ENCODE peak calls at places on chromosomes 16 and 17, in five cellular contexts. H is left ventricle myocardium inferior, X is HCT116, S is transverse colon, O is psoas muscle. T is an unnamed sample. For H3K4me1, the result is how much of the 10 kb centered on the place peaks cover.

GRCh38 chr17:34716291-34716690 is 136.9 kb downstream of the TMEM132E start:
- DNase-seq in H (no peak), X (no peak), S (no peak), O (no peak), T (no peak)

GRCh38 chr16:50999181-50999580 is 151.9 kb downstream of the SALL1 start:
- DNase-seq in H (no peak), X (no peak), S (no peak), O (no peak), T (no peak)

GRCh38 chr16:68033101-68033500 is 10.0 kb downstream of the DUS2 start:
- DNase-seq in H (no peak), X (no peak), S (no peak), O (no peak), T (peak)

GRCh38 chr16:2087426-2088191 is 39.8 kb downstream of the TSC2 start:
- DNase-seq in H (no peak), X (no peak), S (peak), O (no peak), T (no peak)

GRCh38 chr16:27417047-27417671 is 15.2 kb downstream of the IL21R start:
- DNase-seq in H (no peak), X (no peak), S (no peak), O (no peak), T (no peak)

GRCh38 chr16:10868089-10868488 is 8.9 kb upstream of the CIITA start:
- DNase-seq in H (no peak), X (no peak), S (no peak), O (no peak), T (no peak)

GRCh38 chr17:17351356-17351891 is 48.3 kb downstream of the NT5M start:
- DNase-seq in H (no peak), X (no peak), S (no peak), O (peak), T (peak)

GRCh38 chr17:1736348-1737281 is 6.1 kb upstream of the SERPINF2 start:
- DNase-seq in H (peak), X (no peak), S (peak), O (peak), T (no peak)

GRCh38 chr17:78748730-78749317 is 33.2 kb downstream of the CYTH1 start:
- DNase-seq in H (peak), X (no peak), S (peak), O (peak), T (no peak)

GRCh38 chr17:8175795-8176196 is 384 bp downstream of the TMEM107 start:
- DNase-seq in H (no peak), X (no peak), S (peak), O (no peak), T (peak)

GRCh38 chr16:11546522-11547485 is 39.9 kb downstream of the LITAF start:
- DNase-seq in H (no peak), X (no peak), S (no peak), O (no peak), T (no peak)

GRCh38 chr17:75571197-75571884 is 16.3 kb upstream of the MYO15B start:
- DNase-seq in H (no peak), X (no peak), S (peak), O (no peak), T (no peak)

GRCh38 chr17:81601525-81602120 is 35.3 kb downstream of the NPLOC4 start:
- DNase-seq in H (no peak), X (peak), S (peak), O (no peak), T (peak)

GRCh38 chr16:65414284-65414984 is 292.6 kb upstream of the CDH11 start:
- DNase-seq in H (no peak), X (no peak), S (no peak), O (no peak), T (no peak)

GRCh38 chr16:47848481-47849109 is 307.2 kb downstream of the ABCC12 start:
- DNase-seq in H (no peak), X (no peak), S (no peak), O (no peak), T (no peak)

GRCh38 chr17:41663451-41664171 is 25.1 kb upstream of the EIF1 start:
- DNase-seq in H (no peak), X (no peak), S (no peak), O (no peak), T (no peak)

GRCh38 chr17:32625971-32626370 is 139.2 kb downstream of the CDK5R1 start:
- DNase-seq in H (no peak), X (no peak), S (no peak), O (no peak), T (no peak)

GRCh38 chr16:81808933-81809480 is 29.9 kb downstream of the PLCG2 start:
- DNase-seq in H (no peak), X (no peak), S (peak), O (no peak), T (no peak)

GRCh38 chr16:53417011-53417410 is 17.3 kb upstream of the RBL2 start:
- DNase-seq in H (no peak), X (no peak), S (no peak), O (no peak), T (no peak)

GRCh38 chr16:84724619-84725307 is 25.0 kb downstream of the USP10 start:
- DNase-seq in H (no peak), X (no peak), S (no peak), O (no peak), T (no peak)
- H3K4me3 ChIP-seq in H (no peak), X (no peak), S (no peak), O (no peak), T (no peak)

GRCh38 chr16:72189865-72190371 is 18.0 kb upstream of the PMFBP1 start:
- DNase-seq in H (no peak), X (no peak), S (no peak), O (no peak), T (peak)
- H3K4me1 ChIP-seq in H (under half), X (under half), S (under half), O (under half), T (under half)

GRCh38 chr17:51548125-51548524 is 287.8 kb downstream of the UTP18 start:
- DNase-seq in H (no peak), X (no peak), S (no peak), O (no peak), T (no peak)
- H3K4me3 ChIP-seq in H (no peak), X (no peak), S (no peak), O (no peak), T (no peak)

DNA sequence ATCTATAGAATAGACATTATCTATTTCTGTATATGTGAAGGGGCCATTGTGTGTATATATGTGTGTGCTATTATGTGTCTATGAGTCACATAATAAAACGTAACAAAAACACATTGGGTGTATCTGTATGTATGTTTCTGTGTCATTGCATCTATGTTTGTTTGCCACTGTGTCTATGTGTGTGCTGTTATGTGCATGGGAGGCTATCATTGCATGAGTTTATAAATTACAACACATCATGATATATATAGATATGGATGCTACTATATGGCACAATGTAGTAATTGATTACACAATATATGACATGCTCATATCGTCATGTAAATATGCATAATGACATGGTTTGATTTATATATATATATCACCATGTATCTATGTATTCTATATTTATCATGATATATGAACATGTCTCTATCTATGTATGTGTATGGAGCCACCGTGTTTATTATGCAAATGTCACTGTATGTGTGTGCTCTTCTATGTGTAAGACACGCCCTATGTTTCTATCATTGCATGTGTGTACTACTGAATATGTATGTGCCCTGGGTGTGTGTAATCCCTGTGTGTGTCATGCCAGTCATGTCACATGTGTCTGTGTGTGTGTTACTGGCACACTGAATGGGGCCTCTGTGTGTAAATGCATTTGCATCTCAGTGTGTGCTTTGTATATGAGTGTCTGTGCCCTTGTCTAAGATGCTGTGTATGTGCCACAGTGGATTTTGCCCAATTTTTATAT is 1.4 kb upstream of the TSPOAP1 start:
- DNase-seq in H (no peak), X (no peak), S (no peak), O (no peak), T (no peak)
- H3K4me1 ChIP-seq in H (under half), X (under half), S (under half), O (under half), T (under half)

DNA sequence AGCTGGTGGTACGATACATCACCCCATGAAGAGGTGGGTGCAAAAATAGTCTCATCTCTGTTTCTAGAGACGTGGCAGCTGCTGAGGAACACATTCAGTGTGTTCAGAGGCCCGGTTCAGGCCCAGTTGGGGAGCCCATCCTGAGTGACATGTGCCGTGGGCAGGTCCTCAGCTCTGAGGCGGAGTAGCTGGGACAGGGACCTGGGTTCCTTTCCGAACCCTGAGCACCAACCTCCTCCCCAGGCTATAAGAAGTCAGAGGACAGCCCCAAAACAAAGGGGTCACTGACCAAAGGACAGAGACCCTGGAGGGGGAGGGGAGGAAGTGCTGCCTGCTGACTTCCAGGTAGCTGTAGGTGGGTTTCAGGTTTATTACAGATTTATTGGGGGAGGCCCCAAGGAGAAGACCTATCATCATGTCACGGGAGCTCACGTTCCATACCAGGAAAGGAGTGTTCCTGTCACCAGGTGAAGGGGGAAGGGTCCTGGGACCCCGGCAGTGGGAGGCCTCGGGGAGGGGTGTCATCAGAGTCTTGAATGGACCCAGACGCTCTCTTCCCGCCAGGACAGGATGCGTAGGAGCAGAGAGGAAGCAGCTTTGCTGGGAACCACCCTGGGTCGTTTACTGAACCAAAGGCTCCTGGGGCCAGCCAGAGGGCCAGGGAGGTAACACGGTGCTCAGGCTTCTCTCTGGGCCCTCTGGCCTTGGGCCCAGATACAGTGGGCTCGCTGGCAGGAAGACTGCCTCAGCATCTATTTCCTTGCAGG is 4.9 kb downstream of the LDHD start:
- DNase-seq in H (no peak), X (no peak), S (no peak), O (no peak), T (no peak)
- H3K4me3 ChIP-seq in H (peak), X (no peak), S (no peak), O (peak), T (no peak)

GRCh38 chr17:77422104-77422782 is 281.5 kb downstream of the SEC14L1 start:
- DNase-seq in H (no peak), X (no peak), S (no peak), O (no peak), T (no peak)
- H3K4me1 ChIP-seq in H (half or more), X (under half), S (half or more), O (half or more), T (under half)

GRCh38 chr16:31459722-31460581 is 651 bp downstream of the ARMC5 start:
- DNase-seq in H (peak), X (peak), S (peak), O (peak), T (peak)

GRCh38 chr16:31458835-31459721 is at the start of gene ARMC5:
- DNase-seq in H (peak), X (peak), S (peak), O (peak), T (peak)

GRCh38 chr16:31461201-31461920 is 2.1 kb downstream of the ARMC5 start:
- DNase-seq in H (no peak), X (no peak), S (no peak), O (no peak), T (no peak)

GRCh38 chr16:31461921-31462804 is 2.9 kb downstream of the ARMC5 start:
- DNase-seq in H (no peak), X (no peak), S (no peak), O (no peak), T (peak)

DNA sequence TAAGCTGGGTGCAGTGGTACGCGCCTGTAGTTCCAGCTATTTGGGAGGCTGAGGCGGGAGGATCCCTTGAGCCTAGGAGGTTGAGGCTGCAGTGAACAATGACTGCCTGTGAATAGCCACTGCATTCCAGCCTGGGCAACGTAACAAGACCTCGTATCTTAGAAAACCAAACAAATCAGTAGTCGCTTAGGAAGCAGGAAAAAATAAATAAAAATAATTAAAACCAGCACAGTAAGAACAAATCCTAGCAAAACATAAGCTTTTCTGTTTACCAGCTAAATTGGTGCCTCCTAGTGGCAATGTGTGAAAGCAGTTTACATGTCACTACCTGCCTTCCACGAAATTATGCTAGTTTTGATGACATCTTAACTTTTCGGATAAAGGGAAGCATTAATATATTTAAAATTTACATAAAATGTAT is 1.3 kb downstream of the ARMC5 start:
- DNase-seq in H (no peak), X (peak), S (no peak), O (no peak), T (no peak)
- H3K4me3 ChIP-seq in H (peak), X (peak), S (no peak), O (peak), T (no peak)

T was measured in aorta.